ENCODE peak calls at places on chromosomes 16 and 17, in eight cellular contexts. X is nephron progenitor cell, S is K562, Z is neural crest cell, U is left lung, K is psoas muscle, Y is adrenal gland, N is RWPE1. L is an unnamed sample.

GRCh38 chr17:78422872-78423588 is 44.6 kb downstream of the PGS1 start:
- DNase-seq in Z (no peak), K (no peak), Y (no peak), S (no peak), N (no peak), X (no peak), U (no peak), L (no peak)

GRCh38 chr17:42310281-42311156 is 22.2 kb downstream of the STAT5A start:
- DNase-seq in S (no peak), U (no peak), N (no peak), Z (no peak), Y (no peak), X (no peak), K (no peak), L (no peak)

GRCh38 chr16:50683689-50684374 is 2.7 kb upstream of the SNX20 start:
- DNase-seq in Y (no peak), Z (no peak), N (no peak), X (no peak), U (peak; percentile 81), S (no peak), K (no peak), L (peak; percentile 51)

GRCh38 chr17:47875011-47875471 is 21.0 kb upstream of the SP2 start:
- DNase-seq in Y (no peak), K (no peak), X (no peak), N (no peak), U (no peak), S (no peak), Z (no peak), L (no peak)

GRCh38 chr17:31654936-31655335 is 204.1 kb downstream of the COPRS start:
- DNase-seq in U (no peak), S (no peak), N (peak; percentile 76), Y (no peak), Z (no peak), X (no peak), K (no peak), L (peak; percentile 62)

GRCh38 chr17:39144414-39144813 is 7.0 kb downstream of the PLXDC1 start:
- DNase-seq in U (peak; percentile 81), S (no peak), Y (peak; percentile 63), Z (no peak), X (no peak), N (peak; percentile 70), K (peak; percentile 93), L (no peak)

GRCh38 chr17:78278139-78278741 is 46.8 kb downstream of the TMEM235 start:
- DNase-seq in Y (no peak), S (peak; percentile 53), Z (no peak), U (no peak), K (peak; percentile 41), X (no peak), N (no peak), L (no peak)

GRCh38 chr17:7803981-7804380 is 30.0 kb upstream of the KDM6B start:
- DNase-seq in U (peak; percentile 79), K (no peak), S (no peak), Y (no peak), Z (no peak), X (no peak), N (peak; percentile 44), L (no peak)

GRCh38 chr16:55482056-55482455 is 3.1 kb downstream of the MMP2 start:
- DNase-seq in Z (no peak), N (no peak), Y (no peak), S (no peak), K (no peak), U (no peak), X (no peak), L (no peak)

GRCh38 chr16:27640277-27640600 is 90.3 kb downstream of the KATNIP start:
- DNase-seq in U (no peak), N (peak; percentile 31), Z (no peak), X (no peak), Y (no peak), K (no peak), S (no peak), L (no peak)

GRCh38 chr17:81513669-81514484 is 1.3 kb upstream of the ACTG1 start:
- DNase-seq in U (peak; percentile 92), N (peak; percentile 45), S (no peak), Z (peak; percentile 60), X (peak; percentile 78), Y (peak; percentile 83), K (peak; percentile 74), L (peak; percentile 35)

GRCh38 chr17:44607836-44608690 is 48.2 kb upstream of the MEIOC start:
- DNase-seq in X (peak; percentile 53), N (no peak), K (no peak), S (no peak), U (no peak), Z (no peak), Y (no peak), L (no peak)

GRCh38 chr17:30449480-30449879 is 27.7 kb upstream of the GOSR1 start:
- DNase-seq in N (no peak), K (no peak), U (no peak), Y (no peak), X (no peak), S (no peak), Z (no peak), L (no peak)

GRCh38 chr16:47317465-47318240 is 143.2 kb downstream of the ITFG1 start:
- DNase-seq in X (no peak), Z (no peak), K (no peak), N (no peak), S (no peak), Y (no peak), U (no peak), L (no peak)

GRCh38 chr16:47320546-47321315 is 140.1 kb downstream of the ITFG1 start:
- DNase-seq in Y (no peak), S (no peak), Z (no peak), X (no peak), U (no peak), K (no peak), N (no peak), L (no peak)

GRCh38 chr16:47323241-47323640 is 137.6 kb downstream of the ITFG1 start:
- DNase-seq in K (no peak), U (no peak), S (no peak), Z (no peak), N (no peak), X (no peak), Y (no peak), L (no peak)
- TF ChIP-seq CTCF in K (no peak), U (no peak), S (no peak), Z (no peak), N (no peak), X (no peak), Y (no peak), L (no peak)

GRCh38 chr16:14187517-14188338 is 116.6 kb downstream of the MRTFB start:
- DNase-seq in S (no peak), X (no peak), K (no peak), Y (no peak), U (no peak), N (no peak), Z (no peak), L (no peak)

GRCh38 chr16:14182999-14183398 is 111.9 kb downstream of the MRTFB start:
- DNase-seq in N (no peak), X (no peak), U (no peak), Y (no peak), K (no peak), Z (no peak), S (no peak), L (no peak)

GRCh38 chr16:14181371-14182050 is 110.4 kb downstream of the MRTFB start:
- DNase-seq in N (peak; percentile 67), K (no peak), U (no peak), Z (no peak), S (no peak), X (no peak), Y (no peak), L (no peak)

GRCh38 chr16:14186954-14187306 is 115.8 kb downstream of the MRTFB start:
- DNase-seq in N (no peak), U (no peak), Y (no peak), S (no peak), X (no peak), K (no peak), Z (no peak), L (no peak)

GRCh38 chr16:14186007-14186953 is 115.2 kb downstream of the MRTFB start:
- DNase-seq in Z (peak; percentile 13), K (peak; percentile 24), U (no peak), S (no peak), Y (no peak), X (peak; percentile 64), N (no peak), L (no peak)
- TF ChIP-seq CTCF in Z (peak; percentile 59), K (peak; percentile 45), U (peak; percentile 28), S (peak; percentile 40), Y (peak; percentile 49), X (peak; percentile 49), N (peak; percentile 21), L (no peak)

GRCh38 chr16:12739738-12740137 is 63.9 kb downstream of the CPPED1 start:
- DNase-seq in Z (no peak), Y (no peak), N (no peak), X (no peak), K (no peak), U (no peak), S (no peak), L (no peak)
- TF ChIP-seq CTCF in Z (no peak), Y (no peak), N (no peak), X (no peak), K (no peak), U (no peak), S (no peak), L (no peak)

DNA sequence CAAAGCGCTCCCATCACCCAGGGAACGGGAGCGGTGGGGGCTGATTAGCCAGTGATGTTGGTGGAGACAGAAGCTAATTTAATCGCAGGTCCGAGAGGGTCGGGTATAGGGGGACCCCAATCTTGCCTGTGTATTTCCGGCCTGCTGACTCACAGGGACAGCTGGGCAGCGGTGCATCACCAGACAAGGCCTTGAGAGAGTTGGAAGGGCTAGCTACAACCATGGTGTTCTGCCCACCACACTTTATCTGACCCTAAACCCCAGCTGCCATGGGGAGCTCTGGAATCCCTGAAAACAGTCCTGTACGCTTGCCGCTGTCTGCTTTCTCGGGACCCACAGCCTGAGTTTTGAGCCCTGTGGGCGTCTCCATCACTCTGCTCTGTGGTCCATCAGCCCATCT is 100.4 kb upstream of the GSE1 start:
- DNase-seq in X (no peak), N (no peak), Y (no peak), Z (no peak), U (no peak), K (no peak), S (no peak), L (no peak)
- TF ChIP-seq CTCF in X (no peak), N (no peak), Y (no peak), Z (no peak), U (no peak), K (no peak), S (no peak), L (no peak)

DNA sequence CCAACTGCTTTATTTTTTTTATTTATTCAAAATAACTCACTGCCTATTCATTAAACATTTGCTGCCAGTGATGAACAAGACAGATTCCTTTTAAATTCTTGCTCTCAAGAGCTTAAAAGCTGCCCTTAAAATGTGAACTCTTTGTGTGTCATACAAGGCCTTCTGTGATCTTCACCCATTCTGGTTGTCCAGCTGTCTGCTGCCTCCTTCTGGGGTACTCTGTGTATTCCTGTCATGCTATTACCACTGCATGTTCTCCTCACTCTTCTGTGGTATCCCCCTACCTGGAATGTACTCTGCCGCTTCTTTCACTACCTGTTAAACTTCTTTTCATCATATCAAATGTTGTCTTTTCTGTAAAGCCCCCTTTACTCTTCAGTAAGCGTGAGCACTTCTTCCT is 165.8 kb downstream of the CHD9 start:
- DNase-seq in N (no peak), K (no peak), U (no peak), Y (no peak), Z (no peak), X (no peak), S (peak; percentile 33), L (no peak)
- TF ChIP-seq CTCF in N (no peak), K (peak; percentile 25), U (no peak), Y (no peak), Z (peak; percentile 29), X (no peak), S (peak; percentile 42), L (peak; percentile 32)

L was measured in natural killer cell.